ENCODE peak calls at places on chromosomes 5 and 9, in five cellular contexts. One of them, this sample, is unnamed.

GRCh38 chr5:122182491-122182921 is 53.2 kb downstream of the ZNF474 start:
- DNase-seq in CD14-positive monocyte: no peak
- DNase-seq in DMS53: no peak
- DNase-seq in frontal cortex: no peak
- DNase-seq in CD4-positive, alpha-beta memory T cell: no peak
- DNase-seq in this sample: no peak

GRCh38 chr9:80699551-80699998 is 989.8 kb downstream of the TLE1 start:
- DNase-seq in CD14-positive monocyte: no peak
- DNase-seq in frontal cortex: no peak
- DNase-seq in DMS53: peak; percentile 46
- DNase-seq in CD4-positive, alpha-beta memory T cell: no peak
- DNase-seq in this sample: no peak

GRCh38 chr5:112957409-112957808 is 19.2 kb upstream of the DCP2 start:
- DNase-seq in CD4-positive, alpha-beta memory T cell: no peak
- DNase-seq in CD14-positive monocyte: no peak
- DNase-seq in frontal cortex: no peak
- DNase-seq in DMS53: no peak
- DNase-seq in this sample: no peak

GRCh38 chr5:88613051-88613450 is 269.9 kb downstream of the MEF2C start:
- DNase-seq in CD14-positive monocyte: no peak
- DNase-seq in DMS53: no peak
- DNase-seq in frontal cortex: no peak
- DNase-seq in CD4-positive, alpha-beta memory T cell: no peak
- DNase-seq in this sample: no peak

GRCh38 chr5:3886521-3887461 is 291.2 kb downstream of the IRX1 start:
- DNase-seq in DMS53: no peak
- DNase-seq in CD14-positive monocyte: no peak
- DNase-seq in CD4-positive, alpha-beta memory T cell: no peak
- DNase-seq in frontal cortex: no peak
- DNase-seq in this sample: no peak

GRCh38 chr9:89153618-89154017 is 25.0 kb downstream of the SHC3 start:
- DNase-seq in frontal cortex: no peak
- DNase-seq in CD14-positive monocyte: peak; percentile 87
- DNase-seq in DMS53: no peak
- DNase-seq in CD4-positive, alpha-beta memory T cell: no peak
- DNase-seq in this sample: no peak

GRCh38 chr9:132670359-132670815 is at the start of gene GTF3C4:
- DNase-seq in DMS53: peak; percentile 89
- DNase-seq in CD14-positive monocyte: peak; percentile 83
- DNase-seq in CD4-positive, alpha-beta memory T cell: peak; percentile 87
- DNase-seq in frontal cortex: peak; percentile 93
- DNase-seq in this sample: peak; percentile 82

GRCh38 chr5:150778103-150778516 is 447 bp upstream of the SMIM3 start:
- DNase-seq in DMS53: peak; percentile 79
- DNase-seq in CD4-positive, alpha-beta memory T cell: no peak
- DNase-seq in frontal cortex: no peak
- DNase-seq in CD14-positive monocyte: no peak
- DNase-seq in this sample: no peak

GRCh38 chr9:94993821-94994165 is 267.3 kb downstream of the AOPEP start:
- DNase-seq in CD4-positive, alpha-beta memory T cell: no peak
- DNase-seq in DMS53: no peak
- DNase-seq in CD14-positive monocyte: no peak
- DNase-seq in frontal cortex: no peak
- DNase-seq in this sample: no peak

GRCh38 chr5:94432499-94432898 is 185.9 kb downstream of the KIAA0825 start:
- DNase-seq in frontal cortex: no peak
- DNase-seq in DMS53: peak; percentile 38
- DNase-seq in CD14-positive monocyte: no peak
- DNase-seq in CD4-positive, alpha-beta memory T cell: no peak
- DNase-seq in this sample: no peak

GRCh38 chr5:18333841-18334240 is 699.6 kb downstream of the TAF11L14 start:
- DNase-seq in CD4-positive, alpha-beta memory T cell: no peak
- DNase-seq in CD14-positive monocyte: no peak
- DNase-seq in DMS53: no peak
- DNase-seq in frontal cortex: no peak
- DNase-seq in this sample: no peak